ENCODE peak calls at places on chromosomes 12 and 14, in five cellular contexts. One of them, this sample, is unnamed.

GRCh38 chr14:44462372-44462771 is 44.7 kb downstream of the FSCB start:
- DNase-seq in GM13977: no peak
- DNase-seq in endothelial cell of umbilical vein: no peak
- DNase-seq in WTC11: no peak
- DNase-seq in K562: no peak
- DNase-seq in this sample: no peak

GRCh38 chr12:75553398-75553797 is 42.0 kb upstream of the KRR1 start:
- DNase-seq in K562: peak
- DNase-seq in WTC11: no peak
- DNase-seq in endothelial cell of umbilical vein: no peak
- DNase-seq in GM13977: no peak
- DNase-seq in this sample: no peak

GRCh38 chr12:131353826-131354225 is 357.1 kb upstream of the SFSWAP start:
- DNase-seq in K562: no peak
- DNase-seq in WTC11: no peak
- DNase-seq in GM13977: no peak
- DNase-seq in endothelial cell of umbilical vein: no peak
- DNase-seq in this sample: no peak

GRCh38 chr12:46406352-46407027 is 33.9 kb upstream of the SLC38A2 start:
- DNase-seq in WTC11: no peak
- DNase-seq in K562: peak
- DNase-seq in GM13977: no peak
- DNase-seq in endothelial cell of umbilical vein: no peak
- DNase-seq in this sample: no peak

GRCh38 chr12:104507672-104508071 is 50.9 kb downstream of the CHST11 start:
- DNase-seq in endothelial cell of umbilical vein: no peak
- DNase-seq in K562: no peak
- DNase-seq in GM13977: no peak
- DNase-seq in WTC11: no peak
- DNase-seq in this sample: no peak

GRCh38 chr14:69153848-69154208 is 909 bp upstream of the DCAF5 start:
- DNase-seq in WTC11: no peak
- DNase-seq in K562: peak
- DNase-seq in GM13977: peak
- DNase-seq in endothelial cell of umbilical vein: peak
- DNase-seq in this sample: no peak

GRCh38 chr14:81655423-81656314 is 122.0 kb upstream of the SEL1L start:
- DNase-seq in K562: peak
- DNase-seq in GM13977: no peak
- DNase-seq in endothelial cell of umbilical vein: no peak
- DNase-seq in WTC11: no peak
- DNase-seq in this sample: no peak

GRCh38 chr12:49539406-49540228 is 787 bp downstream of the KCNH3 start:
- DNase-seq in endothelial cell of umbilical vein: no peak
- DNase-seq in K562: no peak
- DNase-seq in GM13977: peak
- DNase-seq in WTC11: no peak
- DNase-seq in this sample: no peak

GRCh38 chr14:104656014-104656714 is 33.3 kb upstream of the INF2 start:
- DNase-seq in GM13977: no peak
- DNase-seq in endothelial cell of umbilical vein: no peak
- DNase-seq in WTC11: no peak
- DNase-seq in K562: no peak
- DNase-seq in this sample: no peak

GRCh38 chr12:127230843-127231260 is 1036.1 kb upstream of the TMEM132C start:
- DNase-seq in endothelial cell of umbilical vein: no peak
- DNase-seq in WTC11: no peak
- DNase-seq in GM13977: no peak
- DNase-seq in K562: peak
- DNase-seq in this sample: peak

GRCh38 chr14:63045612-63046320 is 508 bp upstream of the KCNH5 start:
- DNase-seq in GM13977: no peak
- DNase-seq in endothelial cell of umbilical vein: no peak
- DNase-seq in WTC11: peak
- DNase-seq in K562: peak
- DNase-seq in this sample: no peak

GRCh38 chr12:23824358-23824757 is 125.1 kb downstream of the SOX5 start:
- DNase-seq in WTC11: no peak
- DNase-seq in GM13977: no peak
- DNase-seq in K562: no peak
- DNase-seq in endothelial cell of umbilical vein: no peak
- DNase-seq in this sample: no peak

GRCh38 chr14:72800848-72801370 is 93.0 kb downstream of the DPF3 start:
- DNase-seq in endothelial cell of umbilical vein: no peak
- DNase-seq in GM13977: no peak
- DNase-seq in K562: no peak
- DNase-seq in WTC11: no peak
- DNase-seq in this sample: no peak

GRCh38 chr12:14938301-14938700 is at the start of gene ERP27:
- DNase-seq in GM13977: no peak
- DNase-seq in endothelial cell of umbilical vein: no peak
- DNase-seq in WTC11: no peak
- DNase-seq in K562: no peak
- DNase-seq in this sample: no peak

GRCh38 chr12:14936224-14936861 is 2.0 kb downstream of the ERP27 start:
- DNase-seq in GM13977: no peak
- DNase-seq in K562: no peak
- DNase-seq in WTC11: peak
- DNase-seq in endothelial cell of umbilical vein: no peak
- DNase-seq in this sample: no peak

GRCh38 chr12:14937014-14937413 is 1.3 kb downstream of the ERP27 start:
- DNase-seq in WTC11: no peak
- DNase-seq in GM13977: no peak
- DNase-seq in K562: no peak
- DNase-seq in endothelial cell of umbilical vein: no peak
- DNase-seq in this sample: no peak

GRCh38 chr12:14935031-14935430 is 3.3 kb downstream of the ERP27 start:
- DNase-seq in WTC11: no peak
- DNase-seq in endothelial cell of umbilical vein: no peak
- DNase-seq in GM13977: no peak
- DNase-seq in K562: no peak
- DNase-seq in this sample: no peak

DNA sequence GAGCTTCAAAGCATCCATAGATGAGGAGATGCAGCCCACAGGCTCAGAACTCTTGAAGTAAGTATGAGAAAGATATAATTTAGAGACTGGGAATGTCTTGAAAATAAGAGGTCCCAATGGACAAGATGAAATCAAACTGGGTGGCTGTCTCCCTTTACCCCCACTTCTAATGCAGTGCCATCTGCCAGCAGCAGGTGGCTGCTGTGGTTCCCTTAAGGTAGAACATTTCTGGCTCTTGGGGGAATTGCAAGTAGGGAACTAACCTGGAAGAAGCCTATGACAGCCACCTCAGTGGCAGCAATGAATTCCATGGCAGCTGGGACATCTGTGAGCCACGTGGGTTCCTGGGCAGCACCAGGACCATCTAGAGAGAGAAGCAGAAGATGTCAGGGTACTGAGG is 648 bp downstream of the ERP27 start:
- DNase-seq in GM13977: no peak
- DNase-seq in WTC11: peak
- DNase-seq in endothelial cell of umbilical vein: no peak
- DNase-seq in K562: no peak
- DNase-seq in this sample: no peak
- TF ChIP-seq CTCF in GM13977: peak
- TF ChIP-seq CTCF in WTC11: peak
- TF ChIP-seq CTCF in endothelial cell of umbilical vein: peak
- TF ChIP-seq CTCF in K562: peak
- TF ChIP-seq CTCF in this sample: no peak

GRCh38 chr14:40417777-40418401 is 985.7 kb upstream of the FBXO33 start:
- DNase-seq in WTC11: peak
- DNase-seq in GM13977: peak
- DNase-seq in K562: peak
- DNase-seq in endothelial cell of umbilical vein: no peak
- DNase-seq in this sample: no peak
- TF ChIP-seq CTCF in WTC11: peak
- TF ChIP-seq CTCF in GM13977: peak
- TF ChIP-seq CTCF in K562: peak
- TF ChIP-seq CTCF in endothelial cell of umbilical vein: no peak
- TF ChIP-seq CTCF in this sample: no peak

GRCh38 chr12:101830391-101831325 is at the start of gene GNPTAB:
- DNase-seq in WTC11: peak
- DNase-seq in endothelial cell of umbilical vein: peak
- DNase-seq in K562: peak
- DNase-seq in GM13977: peak
- DNase-seq in this sample: peak
- TF ChIP-seq CTCF in WTC11: peak
- TF ChIP-seq CTCF in endothelial cell of umbilical vein: peak
- TF ChIP-seq CTCF in K562: peak
- TF ChIP-seq CTCF in GM13977: peak
- TF ChIP-seq CTCF in this sample: peak

DNA sequence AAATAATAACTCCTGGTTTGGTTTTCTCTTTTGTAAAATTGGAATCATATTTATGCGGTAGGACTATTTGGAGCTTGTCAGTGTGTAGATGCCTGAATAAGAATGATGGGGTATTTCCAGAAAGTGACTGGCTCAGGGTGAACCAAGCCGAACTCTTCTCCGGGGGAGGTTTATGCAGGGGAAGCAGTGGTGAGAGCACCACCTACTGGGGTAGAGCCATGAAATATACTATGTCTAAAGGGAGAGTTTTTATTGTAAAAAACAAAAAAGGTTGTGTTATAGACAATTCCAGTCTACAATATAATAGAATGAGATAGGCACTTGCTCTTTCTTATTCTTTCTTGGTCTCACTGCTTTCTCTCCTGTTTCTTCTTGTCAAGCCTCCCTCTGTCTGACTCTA is 222.9 kb upstream of the SLC16A7 start:
- DNase-seq in endothelial cell of umbilical vein: peak
- DNase-seq in K562: no peak
- DNase-seq in GM13977: no peak
- DNase-seq in WTC11: peak
- DNase-seq in this sample: no peak
- TF ChIP-seq CTCF in endothelial cell of umbilical vein: peak
- TF ChIP-seq CTCF in K562: no peak
- TF ChIP-seq CTCF in GM13977: peak
- TF ChIP-seq CTCF in WTC11: no peak
- TF ChIP-seq CTCF in this sample: peak

GRCh38 chr14:78933948-78934524 is 763.9 kb downstream of the NRXN3 start:
- DNase-seq in WTC11: no peak
- DNase-seq in endothelial cell of umbilical vein: peak
- DNase-seq in GM13977: peak
- DNase-seq in K562: peak
- DNase-seq in this sample: no peak
- TF ChIP-seq CTCF in WTC11: peak
- TF ChIP-seq CTCF in endothelial cell of umbilical vein: peak
- TF ChIP-seq CTCF in GM13977: peak
- TF ChIP-seq CTCF in K562: peak
- TF ChIP-seq CTCF in this sample: peak

GRCh38 chr14:77212933-77213656 is 31.5 kb downstream of the TMEM63C start:
- DNase-seq in endothelial cell of umbilical vein: no peak
- DNase-seq in K562: peak
- DNase-seq in GM13977: peak
- DNase-seq in WTC11: peak
- DNase-seq in this sample: no peak

GRCh38 chr14:77208979-77209318 is 27.4 kb downstream of the TMEM63C start:
- DNase-seq in GM13977: no peak
- DNase-seq in WTC11: no peak
- DNase-seq in K562: no peak
- DNase-seq in endothelial cell of umbilical vein: no peak
- DNase-seq in this sample: no peak

GRCh38 chr14:77214216-77214615 is 32.6 kb downstream of the TMEM63C start:
- DNase-seq in WTC11: no peak
- DNase-seq in endothelial cell of umbilical vein: no peak
- DNase-seq in K562: no peak
- DNase-seq in GM13977: no peak
- DNase-seq in this sample: no peak

GRCh38 chr14:77213657-77214016 is 32.0 kb downstream of the TMEM63C start:
- DNase-seq in WTC11: no peak
- DNase-seq in GM13977: no peak
- DNase-seq in endothelial cell of umbilical vein: no peak
- DNase-seq in K562: no peak
- DNase-seq in this sample: no peak

DNA sequence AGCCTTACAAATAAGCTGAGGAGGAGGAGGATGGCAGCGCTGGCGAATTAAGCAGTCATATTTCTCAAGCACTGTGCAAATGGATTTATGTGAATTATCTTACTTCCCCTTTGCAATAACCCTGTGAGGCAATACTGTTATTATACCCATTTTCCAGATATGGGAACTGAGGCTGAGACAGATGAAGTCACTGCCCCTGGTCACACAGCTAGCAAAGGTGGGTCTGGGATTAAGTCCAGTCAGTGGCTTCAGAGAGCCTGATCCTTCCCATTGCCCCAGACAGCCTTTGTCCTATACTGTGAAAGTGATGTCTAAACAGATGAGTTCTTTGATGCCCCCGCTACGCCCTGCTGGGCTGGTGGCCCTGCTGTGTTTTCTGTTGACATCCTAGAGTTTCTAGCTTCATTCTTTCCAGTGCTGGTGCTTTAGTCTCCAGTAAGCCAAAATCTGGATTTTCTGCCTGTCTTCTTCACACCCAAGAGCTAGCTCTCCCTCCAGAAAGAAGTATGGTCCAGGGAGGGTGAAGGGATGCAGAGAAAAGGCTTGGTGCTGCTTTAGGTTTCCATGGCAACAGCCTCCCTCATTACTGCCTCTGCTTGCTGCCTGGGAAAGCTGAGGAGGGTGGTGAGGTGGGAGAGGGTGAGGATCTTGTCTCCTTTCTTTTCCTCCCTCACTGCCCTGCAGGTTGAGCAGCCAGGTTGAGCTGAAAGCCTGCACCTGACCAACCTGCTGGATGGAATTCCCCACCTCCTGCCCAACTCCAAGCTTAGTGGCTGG is 30.7 kb downstream of the TMEM63C start:
- DNase-seq in K562: no peak
- DNase-seq in endothelial cell of umbilical vein: no peak
- DNase-seq in GM13977: no peak
- DNase-seq in WTC11: no peak
- DNase-seq in this sample: no peak
- TF ChIP-seq CTCF in K562: no peak
- TF ChIP-seq CTCF in endothelial cell of umbilical vein: no peak
- TF ChIP-seq CTCF in GM13977: no peak
- TF ChIP-seq CTCF in WTC11: no peak
- TF ChIP-seq CTCF in this sample: no peak

This sample was measured in AG04449.